ENCODE peak calls at places on chromosomes 3 and 15, in five cellular contexts. N, V, Y, J and G are unnamed samples.

GRCh38 chr3:71207632-71208031 is 375.9 kb downstream of the FOXP1 start:
- DNase-seq in N (no peak), V (no peak), Y (no peak), J (no peak), G (no peak)

GRCh38 chr3:25690768-25691548 is 26.3 kb upstream of the TOP2B start:
- DNase-seq in N (no peak), V (no peak), Y (no peak), J (no peak), G (no peak)

GRCh38 chr15:69820819-69821218 is 276.9 kb downstream of the TLE3 start:
- DNase-seq in N (peak), V (no peak), Y (no peak), J (peak), G (peak)

GRCh38 chr15:100193277-100193860 is 148.4 kb downstream of the ADAMTS17 start:
- DNase-seq in N (no peak), V (no peak), Y (no peak), J (no peak), G (no peak)

GRCh38 chr15:51270706-51271105 is 67.7 kb downstream of the CYP19A1 start:
- DNase-seq in N (no peak), V (no peak), Y (peak), J (no peak), G (no peak)

GRCh38 chr15:69608661-69609060 is 156.0 kb downstream of the RPLP1 start:
- DNase-seq in N (no peak), V (no peak), Y (no peak), J (no peak), G (no peak)

GRCh38 chr15:40984963-40985362 is 31.7 kb downstream of the CHAC1 start:
- DNase-seq in N (peak), V (peak), Y (no peak), J (no peak), G (peak)

GRCh38 chr3:134427400-134428111 is 53.3 kb upstream of the AMOTL2 start:
- DNase-seq in N (peak), V (peak), Y (no peak), J (no peak), G (peak)

GRCh38 chr3:7739754-7740153 is 761.9 kb upstream of the LMCD1 start:
- DNase-seq in N (no peak), V (no peak), Y (no peak), J (no peak), G (no peak)

GRCh38 chr3:100893590-100893989 is 99.6 kb downstream of the ABI3BP start:
- DNase-seq in N (peak), V (peak), Y (no peak), J (peak), G (peak)

GRCh38 chr3:126494204-126494603 is 18.5 kb upstream of the ZXDC start:
- DNase-seq in N (peak), V (peak), Y (peak), J (no peak), G (peak)

GRCh38 chr3:32340039-32340438 is 51.6 kb upstream of the CMTM7 start:
- DNase-seq in N (peak), V (peak), Y (no peak), J (peak), G (no peak)

GRCh38 chr3:153595186-153595815 is 433.3 kb downstream of the RAP2B start:
- DNase-seq in N (peak), V (peak), Y (peak), J (peak), G (no peak)

GRCh38 chr3:9732080-9732752 is 681 bp downstream of the BRPF1 start:
- DNase-seq in N (no peak), V (peak), Y (peak), J (no peak), G (peak)
- H2AFZ ChIP-seq in N (no peak), V (peak), Y (peak), J (peak), G (peak)

DNA sequence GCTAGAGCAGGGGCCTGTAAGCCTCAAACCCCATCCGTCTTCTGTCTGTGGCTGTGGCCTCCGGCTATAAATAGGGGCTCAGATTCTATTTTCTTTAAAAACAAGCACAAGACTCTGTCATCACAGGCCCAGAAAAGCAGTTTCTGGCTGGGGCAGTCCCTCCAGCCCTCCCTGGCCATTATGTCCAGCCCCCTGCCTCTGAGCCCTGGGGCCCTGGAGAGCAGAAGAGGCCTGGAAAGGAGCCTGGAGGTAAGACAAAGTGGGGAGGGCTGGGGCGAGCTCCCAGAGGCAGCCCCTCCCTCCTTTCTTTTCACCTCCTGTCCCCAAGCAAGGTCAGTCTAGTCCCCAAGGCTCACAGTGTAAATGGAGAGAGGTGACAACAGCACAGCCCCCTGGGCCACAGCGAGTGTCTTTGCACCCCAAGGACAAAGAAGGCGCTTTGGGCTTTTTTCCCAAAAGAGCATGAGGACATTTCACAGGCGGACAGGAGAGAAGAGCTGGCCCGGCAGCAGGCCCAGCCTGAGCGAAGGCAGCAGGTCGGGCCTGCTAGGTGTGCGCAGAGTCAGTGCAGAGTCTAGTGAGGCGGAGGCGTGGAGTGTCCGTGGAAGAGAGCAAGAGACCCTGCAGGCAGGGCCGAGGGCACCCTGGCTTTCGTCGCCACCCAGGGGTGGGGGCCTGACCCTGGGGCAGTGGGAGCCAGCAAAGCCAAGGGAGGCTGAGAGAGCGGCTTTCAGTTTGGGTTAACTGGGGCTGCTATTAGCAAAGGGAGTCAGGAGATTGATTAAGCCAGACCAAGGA is 188.3 kb downstream of the TBC1D2B start:
- DNase-seq in N (peak), V (no peak), Y (no peak), J (no peak), G (peak)
- H3K4me2 ChIP-seq in N (no peak), V (no peak), Y (no peak), J (no peak), G (no peak)

GRCh38 chr3:96813820-96814580 is 394 bp upstream of the EPHA6 start:
- DNase-seq in N (peak), V (peak), Y (peak), J (peak), G (peak)
- H2AFZ ChIP-seq in N (peak), V (peak), Y (peak), J (peak), G (peak)

GRCh38 chr3:180335056-180335455 is 266.9 kb upstream of the TTC14 start:
- DNase-seq in N (no peak), V (no peak), Y (no peak), J (no peak), G (no peak)
- H3K4me2 ChIP-seq in N (no peak), V (no peak), Y (no peak), J (no peak), G (no peak)

GRCh38 chr3:13896473-13897154 is 16.7 kb upstream of the WNT7A start:
- DNase-seq in N (peak), V (peak), Y (peak), J (peak), G (peak)

GRCh38 chr3:13894096-13894811 is 14.4 kb upstream of the WNT7A start:
- DNase-seq in N (no peak), V (no peak), Y (no peak), J (no peak), G (peak)

GRCh38 chr3:13892304-13892703 is 12.4 kb upstream of the WNT7A start:
- DNase-seq in N (no peak), V (no peak), Y (no peak), J (no peak), G (no peak)

GRCh38 chr3:13894812-13895154 is 14.9 kb upstream of the WNT7A start:
- DNase-seq in N (no peak), V (no peak), Y (no peak), J (no peak), G (no peak)

DNA sequence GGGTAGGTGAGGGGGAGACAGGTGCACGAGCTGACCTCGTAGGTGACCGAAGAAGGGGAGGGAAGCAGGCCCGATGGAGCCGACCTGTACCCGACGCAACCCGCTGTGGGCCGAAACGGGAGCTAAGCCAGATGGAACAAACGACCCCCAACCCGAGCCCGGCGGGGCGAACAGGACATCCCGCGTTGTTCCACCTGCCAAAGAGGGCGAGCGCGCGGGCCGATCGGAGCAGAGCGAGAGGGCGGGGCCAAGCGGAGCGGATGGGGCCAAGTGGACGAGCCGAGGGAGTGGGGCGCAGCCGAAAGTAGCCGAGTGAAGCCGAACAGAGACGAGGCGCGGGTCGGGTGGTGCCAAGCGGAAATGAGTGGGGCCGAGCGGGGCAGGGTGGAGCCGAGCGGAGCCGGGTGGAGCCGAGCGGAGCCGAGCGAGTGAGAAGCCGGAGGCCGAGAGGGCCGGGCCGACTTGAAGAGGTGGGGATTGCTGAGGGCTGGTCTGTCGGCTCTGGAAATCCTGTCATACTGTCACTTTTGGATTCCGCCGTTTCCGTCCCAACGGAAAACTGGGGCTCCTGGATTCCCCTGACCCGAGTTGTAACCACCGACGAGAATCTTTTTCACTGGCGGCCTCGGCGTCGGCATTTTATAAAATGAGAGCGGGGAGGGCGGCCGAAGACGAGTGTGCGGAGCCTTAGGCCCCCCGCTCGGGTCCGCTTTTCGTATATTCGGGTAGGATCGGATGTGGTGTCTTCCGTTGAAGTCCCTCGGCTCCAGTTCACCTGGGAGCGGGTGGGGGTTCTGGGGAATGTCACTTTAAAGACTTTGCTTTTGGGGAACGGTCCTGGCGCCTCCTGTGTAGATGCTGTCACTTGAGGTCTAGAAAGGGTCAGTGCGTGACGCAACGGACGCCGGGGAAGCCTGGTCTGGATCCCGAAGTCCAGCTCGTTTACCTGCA is 15.6 kb upstream of the WNT7A start:
- DNase-seq in N (peak), V (peak), Y (peak), J (peak), G (peak)
- H2AFZ ChIP-seq in N (peak), V (peak), Y (peak), J (peak), G (peak)

GRCh38 chr3:73031573-73032103 is 29.8 kb upstream of the EBLN2 start:
- DNase-seq in N (no peak), V (no peak), Y (no peak), J (no peak), G (no peak)

GRCh38 chr3:73030073-73030597 is 31.3 kb upstream of the EBLN2 start:
- DNase-seq in N (no peak), V (no peak), Y (no peak), J (no peak), G (no peak)

GRCh38 chr3:73026702-73027101 is 30.1 kb downstream of the PPP4R2 start:
- DNase-seq in N (no peak), V (no peak), Y (no peak), J (no peak), G (no peak)

GRCh38 chr3:73028803-73029202 is 32.2 kb downstream of the PPP4R2 start:
- DNase-seq in N (no peak), V (peak), Y (no peak), J (no peak), G (no peak)

GRCh38 chr3:73029321-73029796 is 32.1 kb upstream of the EBLN2 start:
- DNase-seq in N (peak), V (peak), Y (no peak), J (no peak), G (peak)
- H3K4me2 ChIP-seq in N (peak), V (peak), Y (no peak), J (no peak), G (peak)

DNA sequence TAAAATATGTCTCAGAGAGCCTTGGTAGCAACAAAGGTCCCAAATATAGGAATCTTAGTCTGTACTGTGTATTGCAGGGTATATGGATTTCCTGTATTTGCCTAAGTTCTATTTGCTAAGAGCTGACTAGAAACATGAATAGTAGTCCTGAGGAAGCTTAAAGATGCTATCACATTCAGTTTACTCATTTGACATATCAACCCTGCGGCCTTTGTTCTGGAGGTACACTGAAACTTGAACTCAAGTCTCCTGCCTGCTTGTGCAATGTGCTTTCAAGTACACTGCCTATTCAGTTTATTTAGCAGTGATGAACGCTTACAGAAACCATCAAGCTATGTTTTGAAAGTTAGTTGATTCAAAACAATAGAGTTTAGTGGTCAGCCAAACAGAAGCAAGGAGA is 21.1 kb downstream of the IL1RAP start:
- DNase-seq in N (peak), V (peak), Y (no peak), J (no peak), G (no peak)
- H2AFZ ChIP-seq in N (no peak), V (peak), Y (no peak), J (no peak), G (peak)